ENCODE peak calls at places on chromosomes 1 and 21, in five cellular contexts. A, Y, P, I and C are unnamed samples.

GRCh38 chr1:10789392-10790154 is 6.9 kb downstream of the CASZ1 start:
- DNase-seq in P (no peak), I (no peak), Y (no peak), A (no peak), C (no peak)

GRCh38 chr1:78095618-78096416 is 50.1 kb downstream of the GIPC2 start:
- DNase-seq in Y (no peak), P (no peak), A (peak; percentile 83), I (peak; percentile 21), C (no peak)

GRCh38 chr21:42069327-42069726 is 1.8 kb upstream of the UMODL1 start:
- DNase-seq in P (no peak), Y (no peak), I (no peak), A (no peak), C (no peak)

GRCh38 chr1:151005729-151006330 is 872 bp downstream of the MINDY1 start:
- DNase-seq in P (no peak), Y (no peak), I (no peak), A (no peak), C (no peak)

GRCh38 chr1:31447210-31447609 is 34.2 kb downstream of the SERINC2 start:
- DNase-seq in I (no peak), A (no peak), P (peak; percentile 65), Y (no peak), C (no peak)

GRCh38 chr1:158951956-158952355 is 20.6 kb downstream of the PYHIN1 start:
- DNase-seq in I (no peak), P (no peak), A (no peak), Y (no peak), C (no peak)

GRCh38 chr1:11934295-11935039 is at the start of gene PLOD1:
- DNase-seq in A (peak; percentile 79), I (peak; percentile 53), P (peak; percentile 91), Y (peak; percentile 94), C (peak; percentile 71)

GRCh38 chr21:35428489-35428888 is 379.4 kb upstream of the RUNX1 start:
- DNase-seq in Y (peak; percentile 14), I (no peak), P (no peak), A (peak; percentile 39), C (no peak)

GRCh38 chr1:235275223-235275622 is 52.8 kb downstream of the ARID4B start:
- DNase-seq in A (no peak), Y (no peak), I (no peak), P (no peak), C (no peak)

GRCh38 chr1:40861227-40862003 is 748 bp downstream of the CITED4 start:
- DNase-seq in Y (peak; percentile 61), P (peak; percentile 81), I (no peak), A (no peak), C (no peak)

GRCh38 chr1:204265665-204266064 is 51.9 kb upstream of the GOLT1A start:
- DNase-seq in Y (no peak), A (no peak), I (no peak), P (no peak), C (no peak)

GRCh38 chr1:27598902-27599528 is 4.9 kb downstream of the AHDC1 start:
- DNase-seq in I (no peak), Y (peak; percentile 65), A (peak; percentile 67), P (peak; percentile 91), C (no peak)

GRCh38 chr1:184497962-184498723 is 111.3 kb downstream of the C1orf21 start:
- DNase-seq in I (no peak), Y (no peak), P (no peak), A (no peak), C (no peak)

GRCh38 chr1:1440941-1441888 is 5.7 kb downstream of the VWA1 start:
- DNase-seq in Y (peak; percentile 72), I (no peak), P (peak; percentile 69), A (no peak), C (no peak)

GRCh38 chr1:4017636-4018365 is 117.7 kb upstream of the C1orf174 start:
- DNase-seq in A (no peak), I (no peak), P (no peak), Y (no peak), C (no peak)
- H3K4me3 ChIP-seq in A (no peak overlapping the region), I (no peak overlapping the region), P (no peak overlapping the region), Y (no peak overlapping the region), C (no peak overlapping the region)

DNA sequence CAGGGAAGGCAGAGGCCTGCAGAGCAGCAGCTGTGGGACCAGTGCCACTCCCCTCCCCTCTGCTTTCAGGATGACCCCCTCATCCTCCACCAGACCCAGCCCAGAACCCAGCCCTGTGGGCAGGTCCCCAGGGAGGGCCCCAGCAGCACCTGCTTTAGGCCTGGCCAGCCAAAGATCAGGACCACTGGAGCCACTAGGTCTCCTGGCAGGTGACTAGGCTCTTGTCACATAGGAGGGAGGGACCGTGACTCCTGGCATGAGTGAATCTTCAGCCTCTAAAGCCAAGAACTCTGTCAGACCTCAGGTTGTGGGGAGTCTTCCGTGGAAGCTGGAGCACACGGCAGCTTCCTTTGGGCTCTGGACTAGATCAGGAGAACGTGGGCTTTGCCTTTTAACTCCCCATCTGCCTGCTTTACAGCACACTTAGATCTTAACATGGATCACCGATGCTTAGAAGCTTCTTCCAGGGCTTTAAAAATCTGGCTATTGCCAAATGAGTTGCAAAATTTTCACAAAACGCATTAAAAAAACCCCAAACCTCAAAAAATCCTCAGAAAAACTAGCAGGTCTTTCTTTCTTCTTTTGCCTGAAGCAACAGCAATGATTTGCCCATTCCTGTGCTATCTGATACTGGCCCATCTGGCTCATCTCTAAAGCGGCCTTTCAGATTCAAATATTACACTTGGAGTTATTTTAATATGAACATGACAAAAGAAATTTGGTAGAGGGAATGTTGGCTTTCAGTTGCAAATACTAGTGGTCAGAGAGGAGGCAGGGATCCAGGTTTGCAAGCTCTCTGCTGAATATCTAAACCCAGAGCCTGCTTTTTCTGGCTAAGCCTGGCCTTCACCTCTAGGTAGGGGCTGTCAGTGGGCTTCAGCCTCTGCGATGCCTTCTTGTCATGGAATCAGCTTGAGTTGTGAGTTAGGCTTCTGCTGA is 235.2 kb downstream of the SDCCAG8 start:
- DNase-seq in A (no peak), Y (no peak), P (no peak), I (no peak), C (peak; percentile 59)
- H3K4me3 ChIP-seq in A (no peak overlapping the region), Y (no peak overlapping the region), P (no peak overlapping the region), I (no peak overlapping the region), C (no peak overlapping the region)

GRCh38 chr21:37208056-37208705 is 59.0 kb downstream of the VPS26C start:
- DNase-seq in A (no peak), P (no peak), Y (peak; percentile 79), I (no peak), C (no peak)
- H3K4me3 ChIP-seq in A (no peak overlapping the region), P (no peak overlapping the region), Y (no peak overlapping the region), I (no peak overlapping the region), C (no peak overlapping the region)

GRCh38 chr21:34201441-34201838 is 128.1 kb downstream of the MRPS6 start:
- DNase-seq in I (no peak), Y (no peak), P (no peak), A (no peak), C (no peak)

GRCh38 chr21:34204481-34205439 is 131.4 kb downstream of the MRPS6 start:
- DNase-seq in A (no peak), I (no peak), P (no peak), Y (no peak), C (no peak)

GRCh38 chr21:34201001-34201400 is 127.6 kb downstream of the MRPS6 start:
- DNase-seq in P (no peak), Y (no peak), I (no peak), A (no peak), C (no peak)

GRCh38 chr21:34204021-34204420 is 130.6 kb downstream of the MRPS6 start:
- DNase-seq in P (no peak), Y (no peak), A (no peak), I (no peak), C (no peak)

DNA sequence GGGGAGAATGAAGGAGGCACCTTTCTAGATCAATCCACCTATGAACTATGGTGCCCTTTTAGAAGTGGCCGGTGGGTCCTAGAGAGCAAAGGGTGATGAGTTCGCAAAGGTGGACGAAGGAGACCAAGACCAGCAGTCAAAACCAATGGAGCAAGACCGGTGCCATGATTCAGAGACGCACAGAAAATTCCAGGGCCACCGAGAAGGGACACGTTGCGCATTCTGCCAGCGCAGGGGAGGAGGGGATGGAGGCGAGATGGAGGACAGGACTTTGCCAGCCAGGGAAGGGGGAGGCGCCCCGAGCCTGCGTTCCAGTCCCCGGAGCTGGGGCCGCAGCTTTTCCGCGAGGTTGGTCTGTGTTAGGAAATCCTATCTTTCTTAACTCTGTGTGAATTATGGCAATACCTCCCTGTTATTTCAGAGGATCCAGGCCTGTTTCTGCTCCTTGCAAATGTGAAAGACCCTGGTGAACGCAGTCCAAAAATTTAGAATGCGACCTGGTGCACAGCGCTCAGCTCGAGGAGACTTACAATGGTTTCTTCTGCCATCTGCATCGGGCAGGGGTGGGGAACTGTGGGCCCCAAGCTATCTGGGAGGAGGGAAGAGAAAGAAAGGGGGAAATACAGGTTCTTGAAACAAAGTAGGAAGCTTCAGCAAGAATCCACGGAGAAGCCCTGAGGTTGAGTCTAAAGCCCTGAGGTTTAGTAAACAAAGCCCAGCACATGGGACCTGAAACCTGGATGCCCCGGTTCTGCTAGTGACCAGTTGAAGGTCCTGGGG is 129.4 kb downstream of the MRPS6 start:
- DNase-seq in I (no peak), Y (peak; percentile 38), P (peak; percentile 70), A (no peak), C (no peak)
- H3K4me3 ChIP-seq in I (peak overlapping the region; percentile 40), Y (no peak overlapping the region), P (no peak overlapping the region), A (peak overlapping the region; percentile 54), C (no peak overlapping the region)

GRCh38 chr1:180235077-180235501 is 5.0 kb downstream of the LHX4 start:
- DNase-seq in Y (no peak), P (no peak), A (no peak), I (no peak), C (no peak)

GRCh38 chr1:180236698-180237509 is 6.8 kb downstream of the LHX4 start:
- DNase-seq in A (no peak), Y (no peak), I (no peak), P (no peak), C (no peak)

GRCh38 chr1:180234369-180235076 is 4.5 kb downstream of the LHX4 start:
- DNase-seq in P (no peak), A (no peak), Y (no peak), I (no peak), C (no peak)

GRCh38 chr1:180233191-180234011 is 3.3 kb downstream of the LHX4 start:
- DNase-seq in A (no peak), Y (no peak), P (no peak), I (no peak), C (no peak)

DNA sequence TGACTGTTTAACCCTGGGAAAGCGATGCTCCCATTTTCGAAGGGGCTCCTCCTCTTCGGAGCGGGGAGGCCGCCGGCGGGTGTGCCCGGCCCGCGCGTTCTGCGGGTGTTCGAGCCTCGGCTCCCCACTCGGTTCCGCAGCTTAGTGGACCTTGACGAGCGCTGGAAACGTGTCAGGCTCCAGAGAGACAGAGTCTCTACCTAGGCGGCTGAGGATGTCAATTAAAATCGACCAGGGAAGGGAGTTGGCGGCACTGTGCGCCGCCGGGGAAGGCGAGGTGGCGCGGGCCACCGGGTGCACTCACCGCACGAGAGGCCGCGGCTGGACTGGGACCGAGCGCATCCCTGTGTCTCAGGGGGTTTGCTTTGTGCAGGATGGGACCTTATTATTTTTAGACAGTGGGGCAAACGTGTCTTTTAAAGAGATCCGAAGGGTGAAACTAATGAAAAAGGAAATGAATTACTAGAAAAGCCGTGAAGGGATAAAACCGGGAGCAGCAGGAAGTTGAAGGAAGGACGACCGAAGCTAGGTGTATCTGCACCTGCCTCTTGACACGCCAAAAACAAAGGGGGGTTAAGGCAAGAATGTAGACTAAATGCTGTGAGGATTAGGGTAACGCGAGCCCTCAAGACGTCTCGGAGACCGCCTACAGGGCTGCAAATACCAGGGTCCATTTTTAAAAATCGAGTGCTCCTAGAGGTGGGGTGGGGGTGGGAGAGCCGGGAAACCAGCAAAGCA is 5.6 kb downstream of the LHX4 start:
- DNase-seq in I (no peak), A (no peak), Y (no peak), P (no peak), C (no peak)
- H3K4me3 ChIP-seq in I (no peak overlapping the region), A (no peak overlapping the region), Y (no peak overlapping the region), P (no peak overlapping the region), C (no peak overlapping the region)